ENCODE peak calls at places on chromosome 12, in seven cellular contexts. One of them, this sample, is unnamed.

GRCh38 chr12:57046947-57047890 is 2.7 kb downstream of the MYO1A start:
- DNase-seq in neural progenitor cell: no peak
- DNase-seq in astrocyte of the spinal cord: no peak
- DNase-seq in progenitor cell of endocrine pancreas: no peak
- DNase-seq in testis: no peak
- DNase-seq in type B pancreatic cell: no peak
- DNase-seq in left lung: no peak
- DNase-seq in this sample: no peak

GRCh38 chr12:124938606-124939427 is 24.4 kb upstream of the UBC start:
- DNase-seq in progenitor cell of endocrine pancreas: no peak
- DNase-seq in testis: peak
- DNase-seq in type B pancreatic cell: no peak
- DNase-seq in astrocyte of the spinal cord: peak
- DNase-seq in neural progenitor cell: peak
- DNase-seq in left lung: peak
- DNase-seq in this sample: peak

GRCh38 chr12:6326316-6326959 is 15.4 kb downstream of the TNFRSF1A start:
- DNase-seq in progenitor cell of endocrine pancreas: peak
- DNase-seq in type B pancreatic cell: no peak
- DNase-seq in astrocyte of the spinal cord: peak
- DNase-seq in left lung: no peak
- DNase-seq in neural progenitor cell: peak
- DNase-seq in testis: peak
- DNase-seq in this sample: peak

GRCh38 chr12:123571343-123571813 is 13.0 kb upstream of the TMED2 start:
- DNase-seq in progenitor cell of endocrine pancreas: no peak
- DNase-seq in neural progenitor cell: peak
- DNase-seq in left lung: no peak
- DNase-seq in testis: peak
- DNase-seq in type B pancreatic cell: no peak
- DNase-seq in astrocyte of the spinal cord: peak
- DNase-seq in this sample: peak

GRCh38 chr12:25518512-25518911 is 34.6 kb downstream of the LMNTD1 start:
- DNase-seq in left lung: no peak
- DNase-seq in neural progenitor cell: no peak
- DNase-seq in type B pancreatic cell: no peak
- DNase-seq in astrocyte of the spinal cord: peak
- DNase-seq in testis: no peak
- DNase-seq in progenitor cell of endocrine pancreas: no peak
- DNase-seq in this sample: no peak

GRCh38 chr12:91178139-91178561 is 4.5 kb downstream of the DCN start:
- DNase-seq in progenitor cell of endocrine pancreas: no peak
- DNase-seq in left lung: no peak
- DNase-seq in type B pancreatic cell: no peak
- DNase-seq in testis: no peak
- DNase-seq in astrocyte of the spinal cord: peak
- DNase-seq in neural progenitor cell: no peak
- DNase-seq in this sample: no peak

GRCh38 chr12:94263011-94263786 is 114.8 kb downstream of the PLXNC1 start:
- DNase-seq in type B pancreatic cell: no peak
- DNase-seq in testis: no peak
- DNase-seq in left lung: no peak
- DNase-seq in astrocyte of the spinal cord: no peak
- DNase-seq in neural progenitor cell: no peak
- DNase-seq in progenitor cell of endocrine pancreas: no peak
- DNase-seq in this sample: no peak

GRCh38 chr12:105445261-105446015 is 114.9 kb downstream of the C12orf75 start:
- DNase-seq in type B pancreatic cell: no peak
- DNase-seq in astrocyte of the spinal cord: peak
- DNase-seq in left lung: no peak
- DNase-seq in neural progenitor cell: peak
- DNase-seq in testis: no peak
- DNase-seq in progenitor cell of endocrine pancreas: no peak
- DNase-seq in this sample: no peak

GRCh38 chr12:57178213-57178612 is 30.8 kb upstream of the LRP1-AS start:
- DNase-seq in type B pancreatic cell: no peak
- DNase-seq in neural progenitor cell: no peak
- DNase-seq in astrocyte of the spinal cord: no peak
- DNase-seq in testis: no peak
- DNase-seq in left lung: no peak
- DNase-seq in progenitor cell of endocrine pancreas: no peak
- DNase-seq in this sample: no peak

GRCh38 chr12:2082321-2082720 is 29.5 kb downstream of the CACNA1C start:
- DNase-seq in type B pancreatic cell: no peak
- DNase-seq in left lung: no peak
- DNase-seq in neural progenitor cell: no peak
- DNase-seq in astrocyte of the spinal cord: no peak
- DNase-seq in testis: no peak
- DNase-seq in progenitor cell of endocrine pancreas: no peak
- DNase-seq in this sample: no peak

GRCh38 chr12:70711831-70712230 is 74.6 kb upstream of the PTPRB start:
- DNase-seq in type B pancreatic cell: no peak
- DNase-seq in astrocyte of the spinal cord: no peak
- DNase-seq in left lung: no peak
- DNase-seq in testis: no peak
- DNase-seq in neural progenitor cell: no peak
- DNase-seq in progenitor cell of endocrine pancreas: no peak
- DNase-seq in this sample: no peak

GRCh38 chr12:80186727-80187217 is 87.4 kb downstream of the OTOGL start:
- DNase-seq in type B pancreatic cell: no peak
- DNase-seq in astrocyte of the spinal cord: peak
- DNase-seq in left lung: no peak
- DNase-seq in testis: peak
- DNase-seq in progenitor cell of endocrine pancreas: no peak
- DNase-seq in neural progenitor cell: peak
- DNase-seq in this sample: no peak

GRCh38 chr12:101763246-101763931 is 24.1 kb upstream of the SYCP3 start:
- DNase-seq in type B pancreatic cell: no peak
- DNase-seq in left lung: peak
- DNase-seq in progenitor cell of endocrine pancreas: no peak
- DNase-seq in astrocyte of the spinal cord: no peak
- DNase-seq in testis: no peak
- DNase-seq in neural progenitor cell: no peak
- DNase-seq in this sample: no peak

GRCh38 chr12:108832208-108832607 is 25.2 kb downstream of the SSH1 start:
- DNase-seq in left lung: no peak
- DNase-seq in testis: no peak
- DNase-seq in neural progenitor cell: no peak
- DNase-seq in astrocyte of the spinal cord: peak
- DNase-seq in progenitor cell of endocrine pancreas: no peak
- DNase-seq in type B pancreatic cell: no peak
- DNase-seq in this sample: no peak

GRCh38 chr12:100668939-100669536 is 95.6 kb downstream of the GAS2L3 start:
- DNase-seq in testis: peak
- DNase-seq in type B pancreatic cell: peak
- DNase-seq in astrocyte of the spinal cord: peak
- DNase-seq in left lung: peak
- DNase-seq in progenitor cell of endocrine pancreas: peak
- DNase-seq in neural progenitor cell: peak
- DNase-seq in this sample: peak
- TF ChIP-seq CTCF in testis: no peak
- TF ChIP-seq CTCF in type B pancreatic cell: peak
- TF ChIP-seq CTCF in astrocyte of the spinal cord: peak
- TF ChIP-seq CTCF in left lung: peak
- TF ChIP-seq CTCF in progenitor cell of endocrine pancreas: peak
- TF ChIP-seq CTCF in neural progenitor cell: peak
- TF ChIP-seq CTCF in this sample: peak

GRCh38 chr12:23945249-23945648 is 4.2 kb downstream of the SOX5 start:
- DNase-seq in progenitor cell of endocrine pancreas: no peak
- DNase-seq in neural progenitor cell: no peak
- DNase-seq in left lung: no peak
- DNase-seq in astrocyte of the spinal cord: no peak
- DNase-seq in type B pancreatic cell: no peak
- DNase-seq in testis: no peak
- DNase-seq in this sample: no peak

GRCh38 chr12:23944067-23944466 is 5.4 kb downstream of the SOX5 start:
- DNase-seq in astrocyte of the spinal cord: no peak
- DNase-seq in left lung: no peak
- DNase-seq in type B pancreatic cell: no peak
- DNase-seq in neural progenitor cell: peak
- DNase-seq in progenitor cell of endocrine pancreas: no peak
- DNase-seq in testis: no peak
- DNase-seq in this sample: no peak

GRCh38 chr12:23950011-23950774 is 723 bp upstream of the SOX5 start:
- DNase-seq in testis: peak
- DNase-seq in type B pancreatic cell: no peak
- DNase-seq in neural progenitor cell: peak
- DNase-seq in astrocyte of the spinal cord: peak
- DNase-seq in progenitor cell of endocrine pancreas: no peak
- DNase-seq in left lung: no peak
- DNase-seq in this sample: no peak

GRCh38 chr12:23949212-23950010 is at the start of gene SOX5:
- DNase-seq in left lung: no peak
- DNase-seq in testis: peak
- DNase-seq in neural progenitor cell: peak
- DNase-seq in type B pancreatic cell: no peak
- DNase-seq in progenitor cell of endocrine pancreas: peak
- DNase-seq in astrocyte of the spinal cord: peak
- DNase-seq in this sample: peak

GRCh38 chr12:23947395-23947794 is 2.1 kb downstream of the SOX5 start:
- DNase-seq in testis: no peak
- DNase-seq in neural progenitor cell: no peak
- DNase-seq in left lung: no peak
- DNase-seq in progenitor cell of endocrine pancreas: no peak
- DNase-seq in astrocyte of the spinal cord: no peak
- DNase-seq in type B pancreatic cell: no peak
- DNase-seq in this sample: no peak
- TF ChIP-seq CTCF in testis: no peak
- TF ChIP-seq CTCF in neural progenitor cell: peak
- TF ChIP-seq CTCF in left lung: no peak
- TF ChIP-seq CTCF in progenitor cell of endocrine pancreas: peak
- TF ChIP-seq CTCF in astrocyte of the spinal cord: no peak
- TF ChIP-seq CTCF in type B pancreatic cell: peak
- TF ChIP-seq CTCF in this sample: peak

DNA sequence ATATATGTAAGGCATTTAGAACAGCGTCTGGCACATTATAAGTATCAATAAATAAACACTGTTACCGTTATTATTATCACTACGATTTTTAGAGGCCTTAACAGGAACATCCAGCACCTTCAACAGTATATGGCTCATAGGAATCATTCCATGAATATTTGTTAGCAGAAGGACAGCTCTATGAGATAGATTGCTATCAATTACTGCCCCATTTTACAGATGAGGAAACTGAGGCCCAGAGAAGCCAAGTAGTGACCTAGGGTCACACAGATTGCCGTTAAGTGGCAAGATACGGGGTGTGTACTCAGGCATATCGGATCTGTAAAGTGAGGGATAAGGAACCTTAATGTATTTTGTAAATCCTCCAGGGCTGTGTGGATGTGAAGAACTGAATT is 510 bp upstream of the PSMD9 start:
- DNase-seq in progenitor cell of endocrine pancreas: no peak
- DNase-seq in astrocyte of the spinal cord: no peak
- DNase-seq in type B pancreatic cell: no peak
- DNase-seq in left lung: no peak
- DNase-seq in testis: no peak
- DNase-seq in neural progenitor cell: no peak
- DNase-seq in this sample: no peak
- TF ChIP-seq CTCF in progenitor cell of endocrine pancreas: no peak
- TF ChIP-seq CTCF in astrocyte of the spinal cord: no peak
- TF ChIP-seq CTCF in type B pancreatic cell: no peak
- TF ChIP-seq CTCF in left lung: peak
- TF ChIP-seq CTCF in testis: no peak
- TF ChIP-seq CTCF in neural progenitor cell: peak
- TF ChIP-seq CTCF in this sample: no peak

GRCh38 chr12:27778206-27778605 is 1.8 kb upstream of the KLHL42 start:
- DNase-seq in type B pancreatic cell: no peak
- DNase-seq in neural progenitor cell: no peak
- DNase-seq in left lung: no peak
- DNase-seq in astrocyte of the spinal cord: no peak
- DNase-seq in testis: no peak
- DNase-seq in progenitor cell of endocrine pancreas: no peak
- DNase-seq in this sample: no peak

GRCh38 chr12:27781680-27782079 is 1.6 kb upstream of the MANSC4 start:
- DNase-seq in neural progenitor cell: no peak
- DNase-seq in testis: no peak
- DNase-seq in left lung: no peak
- DNase-seq in astrocyte of the spinal cord: peak
- DNase-seq in progenitor cell of endocrine pancreas: no peak
- DNase-seq in type B pancreatic cell: no peak
- DNase-seq in this sample: no peak

GRCh38 chr12:27780612-27781408 is 774 bp upstream of the MANSC4 start:
- DNase-seq in neural progenitor cell: peak
- DNase-seq in type B pancreatic cell: no peak
- DNase-seq in testis: peak
- DNase-seq in progenitor cell of endocrine pancreas: peak
- DNase-seq in astrocyte of the spinal cord: peak
- DNase-seq in left lung: no peak
- DNase-seq in this sample: peak

GRCh38 chr12:27779416-27779815 is 617 bp upstream of the KLHL42 start:
- DNase-seq in left lung: no peak
- DNase-seq in neural progenitor cell: peak
- DNase-seq in progenitor cell of endocrine pancreas: peak
- DNase-seq in type B pancreatic cell: no peak
- DNase-seq in testis: peak
- DNase-seq in astrocyte of the spinal cord: peak
- DNase-seq in this sample: peak

DNA sequence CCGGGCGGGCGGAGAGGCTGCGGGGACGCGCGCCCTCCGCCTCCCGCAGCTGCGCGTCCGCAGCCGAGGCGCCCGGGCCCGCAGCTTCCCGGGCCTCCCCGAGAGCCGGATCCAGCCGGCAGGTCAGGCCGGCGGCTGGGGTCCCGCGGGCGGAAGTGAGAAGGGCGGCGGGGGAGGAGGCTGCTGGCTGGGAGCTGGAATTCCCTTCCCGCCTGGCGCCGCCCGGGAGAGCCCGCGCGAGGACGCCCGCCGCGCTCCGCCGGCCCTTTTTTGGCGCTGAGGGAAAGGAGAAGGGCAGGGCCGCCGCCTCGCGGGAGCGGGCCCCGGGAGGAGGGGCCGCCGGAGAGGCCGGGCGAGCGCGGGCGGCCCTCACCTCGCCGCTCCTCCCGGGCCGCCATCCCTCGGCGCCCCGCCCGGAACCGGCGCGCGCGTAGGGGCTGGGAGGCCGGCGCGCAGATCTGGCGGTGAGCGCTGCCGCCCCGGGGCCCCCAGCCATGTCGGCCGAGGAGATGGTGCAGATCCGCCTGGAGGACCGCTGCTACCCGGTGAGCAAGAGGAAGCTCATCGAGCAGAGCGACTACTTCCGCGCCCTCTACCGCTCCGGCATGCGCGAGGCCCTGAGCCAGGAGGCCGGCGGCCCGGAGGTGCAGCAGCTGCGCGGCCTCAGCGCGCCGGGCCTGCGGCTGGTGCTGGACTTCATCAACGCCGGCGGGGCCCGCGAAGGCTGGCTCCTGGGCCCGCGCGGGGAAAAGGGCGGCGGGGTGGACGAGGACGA is at the start of the genes KLHL42 and MANSC4:
- DNase-seq in astrocyte of the spinal cord: peak
- DNase-seq in left lung: peak
- DNase-seq in type B pancreatic cell: peak
- DNase-seq in progenitor cell of endocrine pancreas: peak
- DNase-seq in testis: peak
- DNase-seq in neural progenitor cell: peak
- DNase-seq in this sample: peak
- TF ChIP-seq CTCF in astrocyte of the spinal cord: peak
- TF ChIP-seq CTCF in left lung: no peak
- TF ChIP-seq CTCF in type B pancreatic cell: peak
- TF ChIP-seq CTCF in progenitor cell of endocrine pancreas: no peak
- TF ChIP-seq CTCF in testis: no peak
- TF ChIP-seq CTCF in neural progenitor cell: peak
- TF ChIP-seq CTCF in this sample: no peak